ENCODE peak calls at places on chromosomes 7 and 10, in five cellular contexts. Y is WERI-Rb-1, D is fibroblast of mammary gland, Z is Calu3, W is Panc1. P is an unnamed sample.

GRCh38 chr10:76544789-76545188 is 1092.8 kb downstream of the KCNMA1 start:
- DNase-seq in Z (no peak), Y (no peak), D (no peak), W (no peak), P (no peak)

GRCh38 chr7:93461350-93461749 is 113.2 kb downstream of the CALCR start:
- DNase-seq in D (no peak), W (no peak), Y (peak; percentile 9), Z (no peak), P (no peak)

GRCh38 chr10:124975977-124976514 is 34.1 kb downstream of the ZRANB1 start:
- DNase-seq in Y (no peak), D (no peak), W (no peak), Z (no peak), P (no peak)

GRCh38 chr7:81333536-81333935 is 414.7 kb upstream of the SEMA3C start:
- DNase-seq in Z (no peak), W (no peak), Y (no peak), D (no peak), P (no peak)

GRCh38 chr7:30681262-30682130 is 760 bp downstream of the CRHR2 start:
- DNase-seq in W (no peak), D (no peak), Y (peak; percentile 39), Z (no peak), P (peak; percentile 49)

GRCh38 chr10:53064609-53065008 is 292.0 kb upstream of the MBL2 start:
- DNase-seq in W (no peak), Y (no peak), Z (no peak), D (no peak), P (no peak)

GRCh38 chr10:60358282-60358681 is 31.4 kb downstream of the ANK3 start:
- DNase-seq in W (no peak), Y (no peak), D (no peak), Z (no peak), P (no peak)

GRCh38 chr10:59830601-59831259 is 75.6 kb downstream of the CCDC6 start:
- DNase-seq in Y (peak; percentile 64), Z (peak; percentile 66), W (peak; percentile 25), D (peak; percentile 70), P (peak; percentile 63)

GRCh38 chr7:75716992-75717626 is 21.6 kb downstream of the HIP1 start:
- DNase-seq in D (peak; percentile 86), W (peak; percentile 83), Y (no peak), Z (no peak), P (no peak)

GRCh38 chr7:15007507-15007906 is 105.0 kb upstream of the DGKB start:
- DNase-seq in D (peak; percentile 7), Z (peak; percentile 43), W (no peak), Y (peak; percentile 32), P (peak; percentile 22)

GRCh38 chr7:16465469-16466086 is at the start of gene SOSTDC1:
- DNase-seq in Y (no peak), W (no peak), D (peak; percentile 8), Z (peak; percentile 23), P (no peak)

GRCh38 chr7:24980695-24981543 is 941 bp upstream of the OSBPL3 start:
- DNase-seq in W (no peak), D (peak; percentile 44), Z (peak; percentile 64), Y (peak; percentile 15), P (no peak)

GRCh38 chr10:43196131-43196980 is 58.1 kb downstream of the CSGALNACT2 start:
- DNase-seq in Y (no peak), Z (no peak), W (no peak), D (no peak), P (no peak)

GRCh38 chr10:71921319-71922027 is 42.7 kb upstream of the CHST3 start:
- DNase-seq in W (no peak), Y (peak; percentile 82), Z (peak; percentile 33), D (peak; percentile 44), P (peak; percentile 36)

GRCh38 chr10:23516530-23516929 is 77.7 kb downstream of the OTUD1 start:
- DNase-seq in Z (peak; percentile 12), W (no peak), Y (no peak), D (peak; percentile 48), P (no peak)

GRCh38 chr10:92688573-92688926 is 1.2 kb upstream of the HHEX start:
- DNase-seq in W (no peak), Z (no peak), D (no peak), Y (no peak), P (no peak)

GRCh38 chr10:15381420-15381819 is 10.3 kb upstream of the FAM171A1 start:
- DNase-seq in Y (no peak), D (no peak), Z (no peak), W (no peak), P (no peak)

GRCh38 chr10:128211953-128212727 is 85.9 kb upstream of the MKI67 start:
- DNase-seq in Y (peak; percentile 85), W (no peak), Z (peak; percentile 86), D (peak; percentile 48), P (peak; percentile 90)

GRCh38 chr7:117656806-117657205 is 177.0 kb downstream of the CFTR start:
- DNase-seq in Z (no peak), Y (no peak), W (no peak), D (no peak), P (no peak)

GRCh38 chr10:118139321-118139720 is 92.6 kb upstream of the RAB11FIP2 start:
- DNase-seq in Y (no peak), D (peak; percentile 31), Z (no peak), W (no peak), P (no peak)

GRCh38 chr7:146116452-146117219 is at the start of gene CNTNAP2:
- DNase-seq in Y (peak; percentile 61), W (no peak), Z (no peak), D (peak; percentile 12), P (peak; percentile 79)

GRCh38 chr10:117432866-117433265 is 57.6 kb upstream of the PDZD8 start:
- DNase-seq in D (no peak), Y (no peak), W (no peak), Z (no peak), P (no peak)

GRCh38 chr7:31935115-31935514 is 135.1 kb downstream of the PDE1C start:
- DNase-seq in W (no peak), Y (no peak), Z (peak; percentile 71), D (no peak), P (no peak)

GRCh38 chr10:109593686-109594085 is 329.6 kb downstream of the XPNPEP1 start:
- DNase-seq in Z (no peak), D (no peak), Y (no peak), W (no peak), P (no peak)

GRCh38 chr10:43735907-43736306 is 87.2 kb upstream of the ZNF32 start:
- DNase-seq in Z (no peak), W (no peak), Y (no peak), D (no peak), P (no peak)

GRCh38 chr10:103394180-103394579 is 2.1 kb downstream of the ATP5MK start:
- DNase-seq in D (peak; percentile 4), W (no peak), Y (no peak), Z (no peak), P (no peak)

GRCh38 chr10:51389415-51390342 is 309.7 kb downstream of the CSTF2T start:
- DNase-seq in W (peak; percentile 28), D (peak; percentile 98), Y (peak; percentile 41), Z (peak; percentile 54), P (peak; percentile 72)

GRCh38 chr7:129958643-129959479 is 6.1 kb upstream of the UBE2H start:
- DNase-seq in Y (peak; percentile 40), D (peak; percentile 52), Z (peak; percentile 82), W (no peak), P (no peak)

GRCh38 chr10:71868192-71868697 is 17.2 kb upstream of the PSAP start:
- DNase-seq in Y (peak; percentile 43), D (peak; percentile 84), Z (peak; percentile 80), W (peak; percentile 71), P (peak; percentile 7)

GRCh38 chr10:65032867-65033769 is 1511.9 kb downstream of the REEP3 start:
- DNase-seq in Z (no peak), Y (no peak), D (no peak), W (no peak), P (no peak)

GRCh38 chr10:119360181-119360921 is 153.0 kb downstream of the GRK5 start:
- DNase-seq in Y (no peak), Z (no peak), D (no peak), W (no peak), P (no peak)

GRCh38 chr10:119358567-119358966 is 151.2 kb downstream of the GRK5 start:
- DNase-seq in Y (no peak), D (no peak), Z (no peak), W (no peak), P (no peak)

GRCh38 chr10:119357389-119358139 is 150.2 kb downstream of the GRK5 start:
- DNase-seq in W (no peak), D (no peak), Z (no peak), Y (no peak), P (no peak)

GRCh38 chr10:119358140-119358512 is 150.8 kb downstream of the GRK5 start:
- DNase-seq in W (no peak), Z (no peak), D (no peak), Y (no peak), P (no peak)

GRCh38 chr10:119359025-119359424 is 151.7 kb downstream of the GRK5 start:
- DNase-seq in D (no peak), W (no peak), Y (no peak), Z (no peak), P (no peak)
- TF ChIP-seq CTCF in D (no peak), W (no peak), Y (no peak), Z (no peak), P (no peak)

DNA sequence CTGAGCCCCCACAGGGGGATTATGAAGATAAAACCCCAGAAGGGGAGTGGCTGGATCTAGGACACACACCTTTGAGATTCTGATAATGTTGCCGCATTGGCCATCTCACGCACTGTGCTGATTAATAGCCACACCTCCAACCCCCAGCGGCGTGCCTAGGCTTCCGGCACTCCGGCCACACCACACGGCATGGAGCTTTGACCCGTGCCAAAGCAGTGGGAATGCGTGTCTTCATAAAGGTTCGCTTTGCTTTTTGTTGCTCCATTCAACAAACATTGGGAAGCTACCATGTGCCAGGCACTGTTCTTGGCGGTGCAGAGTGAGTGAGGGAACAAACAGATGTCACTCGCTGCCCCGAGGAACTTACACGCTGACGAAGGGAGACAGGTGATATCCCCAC is 117.6 kb downstream of the TCERG1L start:
- DNase-seq in Z (no peak), Y (no peak), D (no peak), W (no peak), P (no peak)
- TF ChIP-seq CTCF in Z (no peak), Y (no peak), D (no peak), W (no peak), P (no peak)

DNA sequence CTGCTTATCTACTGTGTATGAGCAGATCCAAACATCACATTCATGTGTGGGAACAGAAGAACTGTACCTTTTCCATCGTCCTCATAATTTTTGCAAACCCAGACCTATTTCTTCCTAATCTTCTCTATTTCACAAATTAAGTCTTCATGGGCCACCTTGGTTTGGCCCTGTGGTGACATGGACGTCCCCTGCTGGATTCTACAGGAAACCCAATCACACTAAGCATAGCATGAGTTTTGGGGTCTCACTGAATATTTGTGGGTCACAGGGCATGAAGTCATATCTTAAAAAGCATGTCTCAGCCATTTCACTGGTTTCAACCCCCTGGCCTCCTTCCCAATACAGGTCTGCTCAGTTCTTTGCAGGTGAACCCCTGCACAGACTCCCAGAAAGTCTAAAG is 35.8 kb upstream of the CDCA7L start:
- DNase-seq in D (no peak), Y (no peak), W (no peak), Z (no peak), P (no peak)
- TF ChIP-seq CTCF in D (no peak), Y (no peak), W (peak; percentile 9), Z (no peak), P (no peak)

DNA sequence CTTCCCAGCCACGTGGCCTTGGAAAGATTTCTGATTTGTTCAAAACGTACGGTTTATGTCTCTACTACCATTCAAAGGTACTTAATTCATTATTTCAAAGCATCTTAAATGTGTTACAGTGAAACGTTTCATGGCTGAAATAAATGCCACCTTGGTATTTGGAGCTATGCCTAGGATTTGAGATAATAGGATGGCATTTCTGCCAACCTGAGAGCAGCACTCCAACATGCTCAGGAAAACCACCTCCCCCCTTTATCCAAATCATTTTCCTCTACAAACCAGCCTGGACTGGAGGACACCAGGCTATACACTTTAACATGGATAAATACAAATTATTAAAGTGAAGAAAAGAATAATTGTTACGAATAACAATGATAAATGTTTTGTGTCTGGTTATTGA is 260.9 kb downstream of the ZMYND11 start:
- DNase-seq in Y (no peak), D (no peak), W (no peak), Z (no peak), P (no peak)
- TF ChIP-seq CTCF in Y (no peak), D (no peak), W (no peak), Z (no peak), P (no peak)